ENCODE peak calls at places on chromosomes 11 and 22, in six cellular contexts. N is MM.1S, W is OCI-LY7, S is neural progenitor cell, U is GM23248, B is hepatocyte. H is an unnamed sample.

GRCh38 chr11:1023811-1024596 is 12.5 kb downstream of the MUC6 start:
- DNase-seq in N (no peak), W (no peak), S (no peak), U (no peak), B (no peak), H (no peak)

GRCh38 chr22:23499845-23500500 is 80.1 kb downstream of the IGLL1 start:
- DNase-seq in N (no peak), W (no peak), S (no peak), U (no peak), B (no peak), H (no peak)

GRCh38 chr22:39185601-39186012 is 33.1 kb upstream of the CBX7 start:
- DNase-seq in N (no peak), W (no peak), S (no peak), U (peak), B (no peak), H (no peak)

GRCh38 chr22:50282361-50283144 is 12.4 kb upstream of the MAPK11 start:
- DNase-seq in N (no peak), W (no peak), S (no peak), U (peak), B (peak), H (peak)

GRCh38 chr11:120186408-120186798 is 24.4 kb upstream of the OAF start:
- DNase-seq in N (no peak), W (no peak), S (no peak), U (no peak), B (no peak), H (no peak)

GRCh38 chr11:74839971-74840370 is 91.3 kb downstream of the RNF169 start:
- DNase-seq in N (no peak), W (no peak), S (no peak), U (peak), B (no peak), H (no peak)

GRCh38 chr11:129460714-129461113 is 85.1 kb downstream of the BARX2 start:
- DNase-seq in N (no peak), W (no peak), S (no peak), U (no peak), B (peak), H (no peak)

GRCh38 chr22:36331306-36331911 is 56.4 kb downstream of the MYH9 start:
- DNase-seq in N (peak), W (peak), S (no peak), U (peak), B (peak), H (peak)

GRCh38 chr11:103920933-103921332 is 115.5 kb upstream of the DDI1 start:
- DNase-seq in N (no peak), W (peak), S (no peak), U (no peak), B (no peak), H (no peak)

GRCh38 chr22:44287121-44287693 is 25.5 kb downstream of the SHISAL1 start:
- DNase-seq in N (no peak), W (no peak), S (no peak), U (peak), B (no peak), H (no peak)

GRCh38 chr22:48456449-48456848 is 1371.2 kb downstream of the BRD1 start:
- DNase-seq in N (no peak), W (no peak), S (no peak), U (peak), B (no peak), H (no peak)

GRCh38 chr22:37636186-37636948 is 3.1 kb upstream of the SH3BP1 start:
- DNase-seq in N (peak), W (no peak), S (no peak), U (peak), B (no peak), H (no peak)

GRCh38 chr22:43878079-43878795 is 13.6 kb downstream of the PNPLA5 start:
- DNase-seq in N (no peak), W (no peak), S (no peak), U (no peak), B (no peak), H (no peak)

GRCh38 chr11:2931416-2931746 is 2.2 kb upstream of the PHLDA2 start:
- DNase-seq in N (no peak), W (no peak), S (no peak), U (no peak), B (no peak), H (no peak)

GRCh38 chr11:34492806-34493414 is 20.7 kb downstream of the ELF5 start:
- DNase-seq in N (peak), W (peak), S (peak), U (peak), B (peak), H (peak)

GRCh38 chr11:720642-721346 is 14.8 kb downstream of the EPS8L2 start:
- DNase-seq in N (no peak), W (peak), S (peak), U (no peak), B (peak), H (peak)

GRCh38 chr11:66559141-66559861 is 9.1 kb downstream of the CTSF start:
- DNase-seq in N (no peak), W (no peak), S (no peak), U (peak), B (no peak), H (no peak)

GRCh38 chr11:60790726-60791125 is 5.6 kb downstream of the MS4A10 start:
- DNase-seq in N (no peak), W (no peak), S (no peak), U (no peak), B (no peak), H (no peak)

GRCh38 chr11:67271548-67272284 is 5.4 kb downstream of the GRK2 start:
- DNase-seq in N (no peak), W (peak), S (no peak), U (no peak), B (no peak), H (no peak)

GRCh38 chr11:96075532-96075959 is 151.6 kb upstream of the MTMR2 start:
- DNase-seq in N (no peak), W (no peak), S (no peak), U (peak), B (no peak), H (no peak)

GRCh38 chr22:43013355-43014061 is 1.4 kb downstream of the PACSIN2 start:
- DNase-seq in N (no peak), W (peak), S (no peak), U (peak), B (peak), H (peak)

GRCh38 chr11:714436-714835 is 8.4 kb downstream of the EPS8L2 start:
- DNase-seq in N (no peak), W (no peak), S (no peak), U (no peak), B (no peak), H (no peak)

GRCh38 chr11:117058761-117059233 is 39.4 kb downstream of the SIK3 start:
- DNase-seq in N (no peak), W (no peak), S (peak), U (peak), B (no peak), H (no peak)

GRCh38 chr11:94459576-94459975 is 34.1 kb downstream of the MRE11 start:
- DNase-seq in N (no peak), W (no peak), S (no peak), U (no peak), B (no peak), H (no peak)

GRCh38 chr11:20621679-20622078 is 22.3 kb downstream of the SLC6A5 start:
- DNase-seq in N (no peak), W (no peak), S (no peak), U (no peak), B (no peak), H (no peak)

GRCh38 chr11:131038597-131038996 is 122.3 kb upstream of the SNX19 start:
- DNase-seq in N (peak), W (peak), S (peak), U (peak), B (peak), H (peak)

GRCh38 chr22:41939981-41940852 is 6.7 kb downstream of the CENPM start:
- DNase-seq in N (peak), W (peak), S (no peak), U (no peak), B (no peak), H (no peak)

GRCh38 chr11:57649826-57650738 is at the start of gene YPEL4:
- DNase-seq in N (no peak), W (peak), S (peak), U (peak), B (peak), H (peak)

GRCh38 chr11:539971-540481 is 2.7 kb downstream of the LRRC56 start:
- DNase-seq in N (no peak), W (no peak), S (no peak), U (no peak), B (peak), H (no peak)

GRCh38 chr11:19243143-19243542 is 2.4 kb upstream of the E2F8 start:
- DNase-seq in N (peak), W (peak), S (no peak), U (no peak), B (no peak), H (peak)

GRCh38 chr11:118342503-118343161 is at the start of gene CD3D:
- DNase-seq in N (no peak), W (no peak), S (no peak), U (no peak), B (no peak), H (no peak)

GRCh38 chr11:36453678-36454077 is 56.4 kb downstream of the TRAF6 start:
- DNase-seq in N (no peak), W (peak), S (no peak), U (peak), B (no peak), H (peak)

GRCh38 chr11:29300441-29300840 is 716.4 kb downstream of the KCNA4 start:
- DNase-seq in N (no peak), W (no peak), S (no peak), U (peak), B (no peak), H (peak)

GRCh38 chr11:97683733-97684132 is 1293.9 kb downstream of the JRKL start:
- DNase-seq in N (peak), W (no peak), S (peak), U (no peak), B (peak), H (peak)

GRCh38 chr22:35275580-35275979 is 18.3 kb downstream of the HMGXB4 start:
- DNase-seq in N (no peak), W (no peak), S (no peak), U (peak), B (no peak), H (peak)
- TF ChIP-seq EZH2phosphoT487 in N (no peak), W (no peak), S (no peak), U (no peak), B (no peak), H (no peak)

DNA sequence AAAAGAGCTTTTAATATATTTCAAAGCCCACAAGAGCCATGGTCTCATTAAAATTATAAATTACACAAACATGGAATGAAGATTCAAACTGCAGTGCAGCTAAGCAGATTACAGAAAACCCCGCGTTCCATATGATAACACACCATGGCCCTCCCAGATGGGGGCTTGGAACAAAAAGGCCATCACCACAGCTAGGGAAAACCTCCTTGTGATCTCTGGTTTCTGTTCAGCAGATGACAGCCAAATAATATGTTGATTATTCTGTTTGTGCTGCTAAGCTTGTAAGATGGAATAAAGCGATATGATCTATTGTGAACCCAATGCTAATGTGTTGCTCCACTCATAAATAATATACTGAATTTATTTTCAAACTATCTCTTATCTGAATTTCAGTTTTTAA is 28.5 kb downstream of the IMMP1L start:
- DNase-seq in N (no peak), W (no peak), S (peak), U (no peak), B (no peak), H (no peak)
- TF ChIP-seq EZH2phosphoT487 in N (no peak), W (no peak), S (no peak), U (no peak), B (no peak), H (no peak)

GRCh38 chr11:26575946-26576345 is 3.9 kb upstream of the MUC15 start:
- DNase-seq in N (no peak), W (no peak), S (no peak), U (no peak), B (no peak), H (no peak)

GRCh38 chr11:26572770-26573402 is 823 bp upstream of the MUC15 start:
- DNase-seq in N (no peak), W (no peak), S (peak), U (no peak), B (no peak), H (no peak)

GRCh38 chr11:26573896-26574295 is 1.8 kb upstream of the MUC15 start:
- DNase-seq in N (no peak), W (no peak), S (no peak), U (no peak), B (no peak), H (no peak)

GRCh38 chr11:26569646-26570045 is 2.4 kb downstream of the MUC15 start:
- DNase-seq in N (no peak), W (no peak), S (no peak), U (no peak), B (no peak), H (no peak)

GRCh38 chr11:26571861-26572654 is at the start of gene MUC15:
- DNase-seq in N (no peak), W (no peak), S (no peak), U (no peak), B (no peak), H (no peak)
- TF ChIP-seq EZH2phosphoT487 in N (no peak), W (no peak), S (no peak), U (no peak), B (no peak), H (no peak)

DNA sequence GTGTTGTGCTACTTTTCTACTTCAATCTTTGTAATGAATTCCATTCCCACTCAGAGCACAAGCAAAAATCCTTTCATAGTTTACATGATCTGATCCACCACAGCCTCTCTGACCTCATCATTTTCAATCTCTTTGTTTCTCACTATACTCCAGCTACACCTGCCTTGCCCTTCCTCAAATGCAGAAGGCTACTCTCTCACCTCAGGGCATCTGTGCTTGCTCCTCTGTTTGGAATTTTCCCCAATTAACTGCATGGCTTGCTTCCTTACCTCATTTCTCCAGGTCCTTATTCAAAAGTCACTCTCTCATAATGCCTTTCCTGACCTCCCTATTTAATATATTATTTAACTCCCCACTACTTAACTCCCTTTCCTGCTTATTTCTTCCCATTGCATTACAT is 100.6 kb upstream of the OLFML1 start:
- DNase-seq in N (no peak), W (no peak), S (no peak), U (no peak), B (no peak), H (no peak)
- TF ChIP-seq EZH2phosphoT487 in N (no peak), W (no peak), S (no peak), U (no peak), B (no peak), H (no peak)

DNA sequence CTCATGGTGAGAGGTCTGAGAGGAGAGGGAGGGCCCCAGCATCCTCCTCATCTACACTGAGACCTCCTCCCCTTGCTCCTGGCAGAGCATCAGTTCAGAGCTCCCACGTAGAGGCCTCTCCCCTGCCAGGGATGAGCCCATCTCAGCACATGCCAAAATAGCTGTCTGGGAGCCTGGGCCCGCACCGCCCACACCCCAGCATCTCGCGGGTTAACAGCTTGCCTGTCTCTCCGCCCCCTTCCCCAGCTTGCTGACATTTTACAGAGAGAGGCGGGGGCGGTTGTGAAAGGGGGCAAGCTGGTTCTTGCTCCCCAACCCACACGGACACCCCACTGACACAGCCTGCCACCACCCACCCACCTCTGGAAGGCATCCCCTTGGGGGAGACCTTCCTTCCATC is 6.4 kb downstream of the DGKZ start:
- DNase-seq in N (no peak), W (no peak), S (no peak), U (peak), B (no peak), H (no peak)
- TF ChIP-seq EZH2phosphoT487 in N (no peak), W (no peak), S (no peak), U (no peak), B (no peak), H (no peak)